ENCODE peak calls at places on chromosomes 7 and 10, in seven cellular contexts. One of them, this sample, is unnamed.

GRCh38 chr7:41007351-41007751 is 695.5 kb downstream of the INHBA start:
- DNase-seq in psoas muscle: no peak
- DNase-seq in AG04450: no peak
- DNase-seq in heart left ventricle: no peak
- DNase-seq in neuronal stem cell: no peak
- DNase-seq in fibroblast of lung: peak
- DNase-seq in heart right ventricle: no peak
- DNase-seq in this sample: no peak

GRCh38 chr10:132508497-132509443 is 28.8 kb upstream of the INPP5A start:
- DNase-seq in psoas muscle: peak
- DNase-seq in AG04450: no peak
- DNase-seq in heart left ventricle: peak
- DNase-seq in neuronal stem cell: no peak
- DNase-seq in fibroblast of lung: no peak
- DNase-seq in heart right ventricle: peak
- DNase-seq in this sample: no peak

GRCh38 chr7:24477376-24477775 is 95.9 kb upstream of the PALS2 start:
- DNase-seq in psoas muscle: no peak
- DNase-seq in AG04450: no peak
- DNase-seq in heart left ventricle: no peak
- DNase-seq in neuronal stem cell: no peak
- DNase-seq in fibroblast of lung: no peak
- DNase-seq in heart right ventricle: no peak
- DNase-seq in this sample: no peak

GRCh38 chr10:77889277-77889903 is 37.2 kb downstream of the DLG5 start:
- DNase-seq in psoas muscle: no peak
- DNase-seq in AG04450: no peak
- DNase-seq in heart left ventricle: no peak
- DNase-seq in neuronal stem cell: peak
- DNase-seq in fibroblast of lung: no peak
- DNase-seq in heart right ventricle: no peak
- DNase-seq in this sample: peak

GRCh38 chr10:86635402-86635801 is 18.9 kb upstream of the OPN4 start:
- DNase-seq in psoas muscle: no peak
- DNase-seq in AG04450: peak
- DNase-seq in heart left ventricle: no peak
- DNase-seq in neuronal stem cell: no peak
- DNase-seq in fibroblast of lung: peak
- DNase-seq in heart right ventricle: no peak
- DNase-seq in this sample: no peak

GRCh38 chr10:79347226-79347893 is at the start of gene PPIF:
- DNase-seq in psoas muscle: peak
- DNase-seq in AG04450: peak
- DNase-seq in heart left ventricle: peak
- DNase-seq in neuronal stem cell: peak
- DNase-seq in fibroblast of lung: peak
- DNase-seq in heart right ventricle: peak
- DNase-seq in this sample: peak

GRCh38 chr10:133226251-133226808 is 3.7 kb upstream of the UTF1 start:
- DNase-seq in psoas muscle: no peak
- DNase-seq in AG04450: no peak
- DNase-seq in heart left ventricle: no peak
- DNase-seq in neuronal stem cell: no peak
- DNase-seq in fibroblast of lung: no peak
- DNase-seq in heart right ventricle: no peak
- DNase-seq in this sample: no peak

GRCh38 chr10:114869500-114869899 is 47.9 kb downstream of the FHIP2A start:
- DNase-seq in psoas muscle: no peak
- DNase-seq in AG04450: no peak
- DNase-seq in heart left ventricle: no peak
- DNase-seq in neuronal stem cell: no peak
- DNase-seq in fibroblast of lung: peak
- DNase-seq in heart right ventricle: no peak
- DNase-seq in this sample: no peak

GRCh38 chr10:23694921-23695824 is 256.3 kb downstream of the OTUD1 start:
- DNase-seq in psoas muscle: no peak
- DNase-seq in AG04450: no peak
- DNase-seq in heart left ventricle: no peak
- DNase-seq in neuronal stem cell: peak
- DNase-seq in fibroblast of lung: no peak
- DNase-seq in heart right ventricle: no peak
- DNase-seq in this sample: no peak

GRCh38 chr7:130024390-130024789 is 26.8 kb downstream of the ZC3HC1 start:
- DNase-seq in psoas muscle: no peak
- DNase-seq in AG04450: no peak
- DNase-seq in heart left ventricle: no peak
- DNase-seq in neuronal stem cell: no peak
- DNase-seq in fibroblast of lung: peak
- DNase-seq in heart right ventricle: no peak
- DNase-seq in this sample: no peak

GRCh38 chr7:761101-761500 is 34.0 kb upstream of the PRKAR1B start:
- DNase-seq in psoas muscle: no peak
- DNase-seq in AG04450: no peak
- DNase-seq in heart left ventricle: no peak
- DNase-seq in neuronal stem cell: no peak
- DNase-seq in fibroblast of lung: no peak
- DNase-seq in heart right ventricle: no peak
- DNase-seq in this sample: no peak

GRCh38 chr7:618539-619355 is 99.1 kb upstream of the PDGFA start:
- DNase-seq in psoas muscle: no peak
- DNase-seq in AG04450: no peak
- DNase-seq in heart left ventricle: no peak
- DNase-seq in neuronal stem cell: no peak
- DNase-seq in fibroblast of lung: no peak
- DNase-seq in heart right ventricle: no peak
- DNase-seq in this sample: no peak

GRCh38 chr10:32121648-32122047 is 65.4 kb upstream of the KIF5B start:
- DNase-seq in psoas muscle: no peak
- DNase-seq in AG04450: no peak
- DNase-seq in heart left ventricle: no peak
- DNase-seq in neuronal stem cell: no peak
- DNase-seq in fibroblast of lung: no peak
- DNase-seq in heart right ventricle: no peak
- DNase-seq in this sample: no peak

GRCh38 chr10:108443636-108444035 is 1279.1 kb upstream of the SORCS1 start:
- DNase-seq in psoas muscle: no peak
- DNase-seq in AG04450: no peak
- DNase-seq in heart left ventricle: no peak
- DNase-seq in neuronal stem cell: no peak
- DNase-seq in fibroblast of lung: no peak
- DNase-seq in heart right ventricle: no peak
- DNase-seq in this sample: no peak

GRCh38 chr10:71285180-71285545 is 33.9 kb upstream of the SLC29A3 start:
- DNase-seq in psoas muscle: peak
- DNase-seq in AG04450: no peak
- DNase-seq in heart left ventricle: no peak
- DNase-seq in neuronal stem cell: peak
- DNase-seq in fibroblast of lung: peak
- DNase-seq in heart right ventricle: no peak
- DNase-seq in this sample: no peak

GRCh38 chr10:34739915-34740314 is 75.2 kb downstream of the PARD3 start:
- DNase-seq in psoas muscle: peak
- DNase-seq in AG04450: peak
- DNase-seq in heart left ventricle: peak
- DNase-seq in neuronal stem cell: peak
- DNase-seq in fibroblast of lung: peak
- DNase-seq in heart right ventricle: peak
- DNase-seq in this sample: peak

GRCh38 chr7:45363669-45364068 is 206.1 kb downstream of the RAMP3 start:
- DNase-seq in psoas muscle: no peak
- DNase-seq in AG04450: no peak
- DNase-seq in heart left ventricle: no peak
- DNase-seq in neuronal stem cell: no peak
- DNase-seq in fibroblast of lung: no peak
- DNase-seq in heart right ventricle: no peak
- DNase-seq in this sample: no peak

DNA sequence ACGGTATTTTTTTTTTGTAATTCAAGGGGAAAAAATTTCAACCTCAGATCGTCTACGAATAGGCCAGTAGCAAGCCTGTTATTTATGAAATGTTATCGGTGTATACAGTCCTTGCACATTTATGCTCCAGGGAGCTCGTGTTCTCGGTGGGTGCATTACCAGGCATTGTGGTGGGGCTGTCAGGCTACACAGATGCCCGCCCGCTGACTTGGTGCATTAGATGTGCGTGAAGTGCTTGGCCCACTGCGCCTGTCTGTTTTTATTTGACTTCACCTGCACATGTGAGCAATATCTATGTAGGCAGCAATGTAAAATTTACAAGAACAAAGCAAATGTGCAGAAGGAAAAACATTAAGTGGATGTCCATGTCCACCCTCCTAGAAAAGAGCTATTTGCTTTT is 2.7 kb downstream of the FOXK1 start:
- DNase-seq in psoas muscle: no peak
- DNase-seq in AG04450: no peak
- DNase-seq in heart left ventricle: no peak
- DNase-seq in neuronal stem cell: no peak
- DNase-seq in fibroblast of lung: no peak
- DNase-seq in heart right ventricle: no peak
- DNase-seq in this sample: no peak
- H3K4me3 ChIP-seq in psoas muscle: peak
- H3K4me3 ChIP-seq in AG04450: peak
- H3K4me3 ChIP-seq in heart left ventricle: peak
- H3K4me3 ChIP-seq in neuronal stem cell: peak
- H3K4me3 ChIP-seq in fibroblast of lung: peak
- H3K4me3 ChIP-seq in heart right ventricle: peak
- H3K4me3 ChIP-seq in this sample: no peak

DNA sequence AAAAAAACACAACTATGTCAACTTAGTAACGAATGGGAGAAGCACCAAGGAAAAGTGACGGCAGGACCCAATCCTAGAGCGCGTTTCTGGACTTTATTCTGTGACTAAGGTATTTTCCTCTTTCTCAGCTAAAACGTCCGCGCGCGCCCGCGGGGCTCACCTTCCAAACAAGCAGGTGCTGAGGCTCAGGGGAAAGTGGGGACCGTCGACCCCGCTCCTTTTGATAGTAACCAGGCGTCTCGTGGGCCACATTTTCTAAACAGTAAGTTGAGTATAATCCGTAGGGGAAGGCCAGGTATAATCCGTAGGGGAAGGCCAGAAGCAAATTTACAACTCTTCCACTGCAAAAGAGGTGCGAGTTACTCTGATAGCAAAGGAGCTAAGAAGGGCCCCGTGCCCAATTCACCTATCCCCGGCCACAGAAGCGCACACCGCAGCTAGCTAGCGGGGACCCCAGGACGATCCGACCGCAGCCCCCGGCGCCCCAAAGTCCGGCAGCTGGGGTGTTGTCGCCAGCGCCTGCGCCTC is 743 bp downstream of the MKI67 start:
- DNase-seq in psoas muscle: no peak
- DNase-seq in AG04450: no peak
- DNase-seq in heart left ventricle: no peak
- DNase-seq in neuronal stem cell: no peak
- DNase-seq in fibroblast of lung: peak
- DNase-seq in heart right ventricle: no peak
- DNase-seq in this sample: no peak
- H3K27ac ChIP-seq in psoas muscle: no peak
- H3K27ac ChIP-seq in AG04450: no peak
- H3K27ac ChIP-seq in heart left ventricle: no peak
- H3K27ac ChIP-seq in neuronal stem cell: no peak
- H3K27ac ChIP-seq in fibroblast of lung: peak
- H3K27ac ChIP-seq in heart right ventricle: no peak
- H3K27ac ChIP-seq in this sample: no peak

GRCh38 chr10:84195044-84195830 is 900 bp downstream of the CDHR1 start:
- DNase-seq in psoas muscle: no peak
- DNase-seq in AG04450: no peak
- DNase-seq in heart left ventricle: no peak
- DNase-seq in neuronal stem cell: no peak
- DNase-seq in fibroblast of lung: no peak
- DNase-seq in heart right ventricle: no peak
- DNase-seq in this sample: no peak

GRCh38 chr10:84194424-84195043 is at the start of gene CDHR1:
- DNase-seq in psoas muscle: no peak
- DNase-seq in AG04450: no peak
- DNase-seq in heart left ventricle: no peak
- DNase-seq in neuronal stem cell: peak
- DNase-seq in fibroblast of lung: peak
- DNase-seq in heart right ventricle: peak
- DNase-seq in this sample: no peak

GRCh38 chr10:84196083-84196482 is 1.7 kb downstream of the CDHR1 start:
- DNase-seq in psoas muscle: no peak
- DNase-seq in AG04450: no peak
- DNase-seq in heart left ventricle: no peak
- DNase-seq in neuronal stem cell: no peak
- DNase-seq in fibroblast of lung: no peak
- DNase-seq in heart right ventricle: no peak
- DNase-seq in this sample: no peak

GRCh38 chr10:84193327-84193726 is 1.0 kb upstream of the CDHR1 start:
- DNase-seq in psoas muscle: no peak
- DNase-seq in AG04450: no peak
- DNase-seq in heart left ventricle: no peak
- DNase-seq in neuronal stem cell: no peak
- DNase-seq in fibroblast of lung: no peak
- DNase-seq in heart right ventricle: no peak
- DNase-seq in this sample: no peak

DNA sequence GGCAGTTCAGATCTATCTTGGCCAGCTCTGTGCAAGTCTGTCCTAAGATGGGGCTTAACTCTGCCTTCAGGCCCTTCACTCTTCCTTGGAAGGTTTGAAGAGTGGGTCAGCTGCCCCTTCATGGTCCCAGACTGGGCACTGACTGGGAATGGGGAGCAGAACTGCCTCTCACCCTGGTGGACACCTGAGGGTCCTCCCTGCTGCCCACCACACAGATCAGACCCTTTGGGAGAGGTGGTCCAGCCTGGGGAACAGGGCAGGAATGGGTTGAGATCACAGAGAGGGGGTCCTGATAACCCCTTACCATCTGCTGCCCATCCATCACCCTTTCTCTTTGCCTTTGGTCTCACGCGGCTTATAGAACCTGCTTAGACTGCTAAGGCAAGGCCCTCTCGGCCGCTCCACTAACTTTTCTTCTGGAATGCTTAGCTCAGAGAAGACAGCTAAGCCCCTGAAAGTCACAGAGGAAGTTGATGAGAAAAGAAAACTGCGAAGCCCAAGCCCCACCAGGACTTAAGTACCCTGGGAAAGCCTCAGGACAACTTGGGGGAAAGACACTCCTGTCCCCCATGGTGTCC is 402 bp upstream of the CDHR1 start:
- DNase-seq in psoas muscle: no peak
- DNase-seq in AG04450: no peak
- DNase-seq in heart left ventricle: no peak
- DNase-seq in neuronal stem cell: no peak
- DNase-seq in fibroblast of lung: no peak
- DNase-seq in heart right ventricle: no peak
- DNase-seq in this sample: no peak
- H3K4me3 ChIP-seq in psoas muscle: peak
- H3K4me3 ChIP-seq in AG04450: no peak
- H3K4me3 ChIP-seq in heart left ventricle: peak
- H3K4me3 ChIP-seq in neuronal stem cell: peak
- H3K4me3 ChIP-seq in fibroblast of lung: peak
- H3K4me3 ChIP-seq in heart right ventricle: peak
- H3K4me3 ChIP-seq in this sample: peak

DNA sequence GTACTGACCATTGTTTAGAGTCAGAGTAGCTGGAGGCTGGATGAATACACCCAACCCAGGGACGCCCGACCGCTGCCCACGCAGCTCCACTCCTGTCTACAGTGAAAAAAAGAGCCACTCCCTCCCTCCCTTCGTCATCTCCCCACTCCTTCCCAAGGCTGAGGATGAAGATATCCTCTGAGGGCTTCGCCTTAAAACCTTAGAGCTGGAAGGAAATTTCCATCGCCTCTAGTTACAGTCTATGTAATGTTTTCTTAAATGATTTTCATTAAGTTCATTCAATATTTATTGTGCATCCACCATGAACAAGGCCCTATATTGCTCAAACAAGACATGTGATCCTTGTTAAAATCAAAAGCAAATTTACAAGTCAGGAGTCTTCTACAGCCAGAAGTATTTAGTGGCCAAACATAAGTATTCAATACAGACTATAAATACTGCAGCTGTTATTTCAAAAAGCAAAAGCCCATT is 11.3 kb upstream of the SLIT1 start:
- DNase-seq in psoas muscle: no peak
- DNase-seq in AG04450: no peak
- DNase-seq in heart left ventricle: no peak
- DNase-seq in neuronal stem cell: no peak
- DNase-seq in fibroblast of lung: no peak
- DNase-seq in heart right ventricle: no peak
- DNase-seq in this sample: no peak
- H3K27ac ChIP-seq in psoas muscle: no peak
- H3K27ac ChIP-seq in AG04450: no peak
- H3K27ac ChIP-seq in heart left ventricle: no peak
- H3K27ac ChIP-seq in neuronal stem cell: no peak
- H3K27ac ChIP-seq in fibroblast of lung: no peak
- H3K27ac ChIP-seq in heart right ventricle: no peak
- H3K27ac ChIP-seq in this sample: no peak

This sample was measured in iPS DF 6.9.